ENCODE peak calls at places on chromosomes 11 and 22, in four cellular contexts. L is K562, X is H1, M is HepG2. S is an unnamed sample.

GRCh38 chr22:31193092-31193491 is 19.0 kb upstream of the LIMK2 start:
- DNase-seq in L (no peak), X (no peak), M (no peak), S (no peak)

GRCh38 chr11:70326365-70326803 is 55.9 kb downstream of the PPFIA1 start:
- DNase-seq in L (no peak), M (no peak), X (no peak), S (no peak)

GRCh38 chr11:10441652-10442503 is 13.2 kb upstream of the AMPD3 start:
- DNase-seq in M (no peak), X (no peak), L (no peak), S (no peak)

GRCh38 chr22:39679652-39680051 is 109.1 kb downstream of the CACNA1I start:
- DNase-seq in M (no peak), L (no peak), X (no peak), S (no peak)

GRCh38 chr11:128476729-128477128 is 110.6 kb downstream of the ETS1 start:
- DNase-seq in X (no peak), L (no peak), M (no peak), S (no peak)

GRCh38 chr11:28110839-28111235 is 2.6 kb downstream of the METTL15 start:
- DNase-seq in L (no peak), M (no peak), X (no peak), S (no peak)

GRCh38 chr11:26675233-26675928 is 46.5 kb downstream of the SLC5A12 start:
- DNase-seq in M (no peak), X (no peak), L (no peak), S (no peak)

GRCh38 chr22:48702573-48703264 is 1125.0 kb downstream of the BRD1 start:
- DNase-seq in X (no peak), M (peak), L (no peak), S (no peak)

GRCh38 chr22:48391171-48391711 is 1436.4 kb downstream of the BRD1 start:
- DNase-seq in X (no peak), M (no peak), L (no peak), S (no peak)

GRCh38 chr22:47294222-47294532 is 531.7 kb downstream of the TBC1D22A start:
- DNase-seq in X (no peak), L (no peak), M (no peak), S (no peak)

GRCh38 chr11:122486793-122487495 is 168.6 kb upstream of the UBASH3B start:
- DNase-seq in X (no peak), M (no peak), L (no peak), S (peak)

GRCh38 chr11:126739499-126740145 is 260.9 kb downstream of the KIRREL3 start:
- DNase-seq in M (no peak), L (no peak), X (no peak), S (no peak)

GRCh38 chr11:128379587-128380279 is 207.6 kb downstream of the ETS1 start:
- DNase-seq in L (no peak), M (no peak), X (no peak), S (no peak)

GRCh38 chr22:35928273-35928798 is 100.3 kb downstream of the RBFOX2 start:
- DNase-seq in M (no peak), L (no peak), X (no peak), S (no peak)

GRCh38 chr11:112610996-112611795 is 350.0 kb upstream of the NCAM1 start:
- DNase-seq in L (no peak), X (no peak), M (no peak), S (no peak)

GRCh38 chr11:34053161-34053686 is 1.7 kb downstream of the CAPRIN1 start:
- DNase-seq in M (peak), L (peak), X (no peak), S (peak)

GRCh38 chr22:38829485-38829884 is 14.3 kb downstream of the NPTXR start:
- DNase-seq in M (no peak), X (no peak), L (no peak), S (no peak)

GRCh38 chr11:32297629-32298028 is 137.7 kb downstream of the WT1 start:
- DNase-seq in X (no peak), M (no peak), L (peak), S (no peak)

GRCh38 chr22:46054091-46054877 is 77.3 kb upstream of the WNT7B start:
- DNase-seq in X (no peak), L (no peak), M (no peak), S (peak)

GRCh38 chr22:47307812-47308211 is 545.4 kb downstream of the TBC1D22A start:
- DNase-seq in X (no peak), M (no peak), L (no peak), S (no peak)

GRCh38 chr11:88231894-88232482 is 56.7 kb upstream of the RAB38 start:
- DNase-seq in M (peak), X (no peak), L (no peak), S (peak)

GRCh38 chr11:71566081-71566620 is 788 bp downstream of the KRTAP5-10 start:
- DNase-seq in X (no peak), L (no peak), M (no peak), S (no peak)

GRCh38 chr11:73194593-73194992 is 23.5 kb upstream of the P2RY2 start:
- DNase-seq in L (no peak), X (no peak), M (no peak), S (peak)

DNA sequence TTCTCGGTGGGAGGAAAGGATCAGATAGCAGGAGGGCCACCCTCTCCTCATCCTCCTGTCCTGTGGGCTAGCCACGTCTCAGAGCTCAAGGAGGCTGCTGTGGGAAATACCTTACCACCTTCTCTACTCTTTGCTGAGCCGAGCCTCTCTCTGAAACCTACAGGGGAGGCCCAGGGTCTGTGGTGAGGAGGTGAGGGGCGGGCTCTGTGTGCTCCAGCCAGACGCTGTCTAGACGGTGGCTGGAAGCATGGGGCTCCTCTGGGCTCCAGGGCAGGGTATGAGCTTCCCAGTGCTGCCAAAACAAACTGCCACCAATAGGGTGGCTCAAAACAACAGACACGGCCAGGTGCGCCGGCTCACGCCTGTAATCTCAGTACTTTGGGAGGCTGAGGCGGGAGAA is 5.5 kb upstream of the TMPRSS6 start:
- DNase-seq in L (no peak), M (no peak), X (no peak), S (no peak)
- TF ChIP-seq JUN in L (no peak), M (no peak), X (no peak), S (no peak)

DNA sequence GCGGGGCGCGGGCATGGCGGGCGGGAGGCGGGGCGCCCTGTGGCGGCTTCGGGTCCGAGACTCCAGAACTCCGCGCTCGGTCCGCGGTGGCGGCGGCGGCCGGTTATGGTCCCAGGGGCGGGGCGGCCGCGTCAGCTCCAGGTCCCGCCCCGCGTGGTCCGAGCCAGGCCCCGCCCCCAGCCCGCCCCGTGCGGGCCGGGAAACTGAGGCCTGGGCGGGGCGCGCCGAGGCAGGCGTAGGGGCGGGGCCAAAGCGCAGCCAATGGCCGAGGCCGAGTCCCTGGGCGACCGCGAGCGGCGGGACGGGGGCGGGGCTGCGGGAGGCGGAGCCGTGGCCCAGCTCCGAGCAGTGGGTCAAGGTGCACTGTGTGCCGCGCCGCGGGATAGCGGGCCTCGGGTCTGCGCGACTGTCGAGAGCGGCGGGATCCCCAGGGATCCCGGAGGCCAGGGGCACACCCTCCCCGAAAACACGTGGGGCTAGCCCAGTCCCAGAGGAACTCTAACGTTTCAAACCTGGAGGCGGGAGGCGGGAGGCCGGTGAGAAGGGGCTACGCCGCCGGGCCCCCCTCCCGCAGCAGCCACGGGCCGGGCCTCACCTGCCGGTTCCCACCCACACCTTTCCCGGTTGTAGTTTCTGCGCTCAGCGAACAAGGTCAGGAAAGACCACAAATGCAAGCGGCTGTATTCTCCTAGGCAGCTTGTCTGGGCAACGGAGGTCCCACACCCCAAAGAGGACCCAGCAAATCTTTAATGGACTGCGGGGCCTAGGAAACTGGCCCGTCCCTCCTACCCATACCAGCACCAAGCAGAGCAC is at the start of gene SLC25A1:
- DNase-seq in M (peak), L (peak), X (peak), S (peak)
- TF ChIP-seq ATF2 in M (peak), L (no peak), X (no peak), S (no peak)

GRCh38 chr11:15893080-15893492 is 463.3 kb downstream of the SOX6 start:
- DNase-seq in L (no peak), M (no peak), X (no peak), S (no peak)
- TF ChIP-seq JUN in L (no peak), M (no peak), X (no peak), S (no peak)

GRCh38 chr22:49936973-49937757 is 18.7 kb downstream of the CRELD2 start:
- DNase-seq in L (no peak), M (no peak), X (no peak), S (no peak)
- TF ChIP-seq ATF2 in L (no peak), M (no peak), X (no peak), S (no peak)

DNA sequence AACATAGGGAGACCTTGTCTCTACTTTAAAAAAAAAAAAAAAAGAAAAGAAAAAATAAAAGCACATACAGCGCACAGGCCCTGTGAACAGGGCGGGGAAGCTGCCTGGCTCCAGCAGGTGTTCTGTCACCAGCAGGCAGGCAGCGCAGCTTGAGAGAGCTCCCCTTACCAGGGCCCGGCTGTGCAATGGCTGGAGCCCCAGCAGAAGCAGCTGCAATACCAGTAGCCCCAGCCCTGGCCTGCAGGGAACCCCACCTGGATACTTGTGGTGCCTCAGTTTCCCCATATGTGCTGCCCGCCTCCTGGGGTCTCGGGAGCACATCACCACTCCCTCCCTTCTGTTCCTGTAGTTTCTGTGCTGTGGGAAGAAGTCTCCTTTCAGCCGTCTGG is 12.3 kb downstream of the TSPAN32 start:
- DNase-seq in L (no peak), M (no peak), X (no peak), S (no peak)
- TF ChIP-seq JUN in L (no peak), M (no peak), X (no peak), S (no peak)